ENCODE peak calls at places on chromosomes 4 and X, in seven cellular contexts. B is NCI-H1417 treated with DMSO at 0.1 percent for 48 hours; I is activated T-helper 1 cell treated with anti-CD3 and anti-CD28 coated beads, Interleukin-12 subunit alpha, Interleukin-12 subunit beta, Interleukin-2, Interleukin-4 antibody, amounts not matched to agents 30 ng/mL and 10 ng/mL and 1 ng/mL, durations not matched to agents 14 hours and 24 hours and 36 hours; E is astrocyte of the spinal cord; U is ELR; T is WTC11; V is mesenchymal stem cell. J is an unnamed sample.

GRCh38 chrX:130174937-130175336 is 3.2 kb downstream of the RAB33A start:
- DNase-seq in B (no peak), I (no peak), E (no peak), U (no peak), T (no peak), V (no peak), J (no peak)

GRCh38 chrX:130836447-130836846 is 66.6 kb downstream of the ENOX2 start:
- DNase-seq in B (no peak), I (no peak), E (no peak), U (no peak), T (no peak), V (no peak), J (no peak)

GRCh38 chrX:98956014-98956413 is 1454.1 kb downstream of the PCDH19 start:
- DNase-seq in B (no peak), I (no peak), E (no peak), U (no peak), T (peak), V (no peak), J (no peak)

GRCh38 chr4:175435437-175435836 is 376.6 kb downstream of the GPM6A start:
- DNase-seq in B (peak), I (no peak), E (no peak), U (no peak), T (no peak), V (peak), J (no peak)

GRCh38 chr4:57501715-57502114 is 391.5 kb upstream of the IGFBP7 start:
- DNase-seq in B (no peak), I (no peak), E (peak), U (peak), T (no peak), V (peak), J (no peak)

GRCh38 chr4:77199276-77199675 is 42.3 kb downstream of the CCNG2 start:
- DNase-seq in B (no peak), I (no peak), E (no peak), U (no peak), T (no peak), V (no peak), J (no peak)

GRCh38 chr4:150582101-150582565 is at the start of gene MAB21L2:
- DNase-seq in B (no peak), I (no peak), E (peak), U (no peak), T (no peak), V (peak), J (no peak)

GRCh38 chrX:55908685-55909212 is 191.2 kb downstream of the RRAGB start:
- DNase-seq in B (no peak), I (peak), E (peak), U (peak), T (peak), V (peak), J (peak)

GRCh38 chr4:179605196-179605595 is 2163.0 kb upstream of the AGA start:
- DNase-seq in B (no peak), I (no peak), E (peak), U (peak), T (no peak), V (no peak), J (no peak)

GRCh38 chr4:27278615-27279014 is 418.0 kb downstream of the STIM2 start:
- DNase-seq in B (no peak), I (no peak), E (peak), U (peak), T (peak), V (peak), J (no peak)

GRCh38 chrX:46574337-46574940 is 874 bp downstream of the CHST7 start:
- DNase-seq in B (peak), I (peak), E (no peak), U (peak), T (peak), V (peak), J (peak)

GRCh38 chr4:81405900-81406401 is 65.8 kb downstream of the RASGEF1B start:
- DNase-seq in B (peak), I (peak), E (peak), U (peak), T (no peak), V (peak), J (peak)

GRCh38 chrX:40380649-40381488 is 199.9 kb upstream of the ATP6AP2 start:
- DNase-seq in B (no peak), I (no peak), E (no peak), U (no peak), T (no peak), V (no peak), J (no peak)

GRCh38 chr4:15771419-15772058 is 6.6 kb upstream of the CD38 start:
- DNase-seq in B (no peak), I (peak), E (no peak), U (no peak), T (no peak), V (no peak), J (no peak)

GRCh38 chr4:147060171-147060931 is 114.7 kb upstream of the TTC29 start:
- DNase-seq in B (no peak), I (no peak), E (peak), U (peak), T (no peak), V (peak), J (no peak)